ENCODE peak calls at places on chromosome 15, in six cellular contexts. J, E, N, Q, Y and V are unnamed samples.

GRCh38 chr15:64438653-64439447 is 21.5 kb upstream of the ZNF609 start:
- DNase-seq in Q (no peak), J (no peak), Y (no peak), E (no peak), N (no peak), V (no peak)

GRCh38 chr15:48703544-48703943 is 58.0 kb upstream of the FBN1 start:
- DNase-seq in E (peak), Y (no peak), Q (no peak), J (no peak), N (no peak), V (no peak)

GRCh38 chr15:100525894-100526512 is 2.7 kb downstream of the CERS3 start:
- DNase-seq in Y (peak), Q (no peak), N (peak), E (no peak), J (no peak), V (peak)

GRCh38 chr15:95018888-95019545 is 787.7 kb downstream of the MCTP2 start:
- DNase-seq in Y (no peak), E (peak), N (no peak), J (no peak), Q (no peak), V (no peak)

GRCh38 chr15:98444067-98444600 is 204.2 kb upstream of the IGF1R start:
- DNase-seq in Y (no peak), E (no peak), N (no peak), J (no peak), Q (no peak), V (no peak)

GRCh38 chr15:80830677-80831076 is 51.5 kb downstream of the CEMIP start:
- DNase-seq in N (no peak), Y (no peak), J (no peak), Q (no peak), E (no peak), V (no peak)

GRCh38 chr15:85482896-85483295 is 102.5 kb downstream of the AKAP13 start:
- DNase-seq in Y (no peak), J (no peak), Q (no peak), N (no peak), E (peak), V (no peak)

GRCh38 chr15:49421991-49422390 is 1.1 kb upstream of the FGF7 start:
- DNase-seq in J (no peak), E (peak), Y (peak), Q (peak), N (no peak), V (no peak)

GRCh38 chr15:82124331-82125263 is 78.8 kb upstream of the MEX3B start:
- DNase-seq in Q (no peak), J (no peak), E (no peak), Y (no peak), N (no peak), V (no peak)

GRCh38 chr15:26721231-26721630 is 51.6 kb downstream of the GABRB3 start:
- DNase-seq in N (no peak), Y (no peak), E (no peak), J (no peak), Q (no peak), V (no peak)

GRCh38 chr15:92226020-92226612 is 167.6 kb upstream of the ST8SIA2 start:
- DNase-seq in J (no peak), N (no peak), Y (no peak), Q (no peak), E (peak), V (no peak)

GRCh38 chr15:83889995-83890394 is 236.1 kb downstream of the ADAMTSL3 start:
- DNase-seq in Y (no peak), N (no peak), J (no peak), E (no peak), Q (no peak), V (no peak)

GRCh38 chr15:36501063-36501678 is 78.3 kb upstream of the CDIN1 start:
- DNase-seq in Y (no peak), N (no peak), E (peak), J (no peak), Q (no peak), V (no peak)

GRCh38 chr15:96789999-96790398 is 459.5 kb downstream of the NR2F2 start:
- DNase-seq in J (no peak), N (no peak), Y (no peak), Q (no peak), E (no peak), V (no peak)

GRCh38 chr15:55221090-55222011 is 24.6 kb upstream of the RSL24D1 start:
- DNase-seq in E (peak), J (peak), N (no peak), Y (no peak), Q (no peak), V (no peak)

GRCh38 chr15:87863152-87863551 is 393.4 kb downstream of the NTRK3 start:
- DNase-seq in E (no peak), Y (no peak), Q (no peak), N (no peak), J (no peak), V (no peak)

GRCh38 chr15:100115711-100116090 is 226.1 kb downstream of the ADAMTS17 start:
- DNase-seq in E (peak), J (peak), Y (no peak), Q (no peak), N (no peak), V (no peak)

GRCh38 chr15:77632760-77633133 is at the start of gene LINGO1:
- DNase-seq in Y (no peak), N (peak), Q (no peak), E (peak), J (no peak), V (peak)

GRCh38 chr15:64180235-64180824 is 17.5 kb upstream of the PPIB start:
- DNase-seq in Y (no peak), N (peak), Q (no peak), E (no peak), J (no peak), V (no peak)

GRCh38 chr15:101490922-101491738 is 1.6 kb upstream of the PCSK6 start:
- DNase-seq in Q (no peak), Y (no peak), J (no peak), E (no peak), N (no peak), V (no peak)

GRCh38 chr15:89367485-89368451 is 33.1 kb upstream of the POLG start:
- DNase-seq in J (no peak), N (peak), Q (no peak), E (peak), Y (no peak), V (no peak)

GRCh38 chr15:25862087-25862468 is 1.0 kb downstream of the ATP10A start:
- DNase-seq in N (no peak), E (no peak), Q (no peak), Y (peak), J (no peak), V (no peak)

GRCh38 chr15:62389887-62390792 is 225.1 kb upstream of the C2CD4B start:
- DNase-seq in N (peak), Y (peak), Q (peak), J (peak), E (peak), V (peak)

GRCh38 chr15:101409621-101410020 is 79.9 kb downstream of the PCSK6 start:
- DNase-seq in J (no peak), E (no peak), Q (no peak), Y (no peak), N (no peak), V (no peak)

GRCh38 chr15:98855815-98856539 is 151.6 kb downstream of the PGPEP1L start:
- DNase-seq in J (no peak), N (no peak), Y (no peak), E (no peak), Q (no peak), V (no peak)

GRCh38 chr15:101625980-101626379 is 26.2 kb downstream of the TM2D3 start:
- DNase-seq in Q (no peak), Y (no peak), J (no peak), N (no peak), E (no peak), V (no peak)

GRCh38 chr15:95875141-95875643 is 455.3 kb upstream of the NR2F2 start:
- DNase-seq in J (no peak), Y (no peak), E (peak), Q (no peak), N (no peak), V (no peak)

GRCh38 chr15:80550910-80551265 is 144.2 kb upstream of the ABHD17C start:
- DNase-seq in J (no peak), E (peak), Q (no peak), Y (no peak), N (no peak), V (no peak)

GRCh38 chr15:24761704-24762302 is 86.2 kb downstream of the NPAP1 start:
- DNase-seq in Y (no peak), N (no peak), Q (no peak), J (no peak), E (peak), V (no peak)

GRCh38 chr15:83243634-83244033 is 36.0 kb upstream of the HDGFL3 start:
- DNase-seq in N (no peak), J (no peak), Y (no peak), E (no peak), Q (no peak), V (no peak)

GRCh38 chr15:89225588-89225987 is 4.2 kb upstream of the RLBP1 start:
- DNase-seq in E (no peak), J (no peak), Y (no peak), Q (no peak), N (no peak), V (no peak)

GRCh38 chr15:40293006-40293405 is 10.1 kb upstream of the ANKRD63 start:
- DNase-seq in J (no peak), Y (no peak), N (no peak), Q (peak), E (no peak), V (no peak)

GRCh38 chr15:89192771-89193170 is 28.6 kb downstream of the RLBP1 start:
- DNase-seq in J (no peak), Y (no peak), Q (no peak), E (no peak), N (no peak), V (no peak)

GRCh38 chr15:79595995-79596622 is 164.0 kb downstream of the MINAR1 start:
- DNase-seq in J (peak), N (no peak), E (peak), Y (no peak), Q (no peak), V (peak)

GRCh38 chr15:52438047-52438446 is 90.6 kb downstream of the MYO5A start:
- DNase-seq in N (no peak), Q (no peak), E (no peak), Y (no peak), J (no peak), V (no peak)

GRCh38 chr15:92661069-92661468 is 5.5 kb upstream of the FAM174B start:
- DNase-seq in N (no peak), E (no peak), J (no peak), Y (no peak), Q (no peak), V (no peak)

DNA sequence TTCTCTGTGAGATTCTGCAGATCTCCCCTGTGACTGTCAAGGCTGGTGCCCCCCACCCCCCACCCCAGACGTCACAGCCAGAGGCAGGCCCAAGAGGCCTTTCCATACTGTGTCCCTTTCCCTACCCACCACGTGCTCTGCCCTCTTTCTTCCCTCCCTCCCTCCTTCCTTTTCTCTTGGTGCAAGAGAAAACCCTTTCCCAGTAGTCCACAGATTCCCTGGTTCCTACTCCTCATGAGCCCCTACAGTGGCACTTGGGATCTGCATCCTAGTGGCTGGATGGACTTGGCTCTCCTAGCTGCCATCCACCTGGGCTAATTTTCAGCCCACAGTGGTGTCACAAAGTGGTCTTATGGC is 35.1 kb downstream of the KLF13 start:
- DNase-seq in Y (no peak), J (no peak), Q (no peak), E (no peak), N (no peak), V (no peak)
- TF ChIP-seq CTCF in Y (no peak), J (no peak), Q (no peak), E (no peak), N (no peak), V (no peak)

GRCh38 chr15:90924375-90924774 is 8.0 kb downstream of the HDDC3 start:
- DNase-seq in N (no peak), E (no peak), Y (no peak), Q (no peak), J (no peak), V (no peak)
- H3K4me3 ChIP-seq in N (no peak), E (no peak), Y (no peak), Q (no peak), J (no peak), V (no peak)

GRCh38 chr15:76184640-76185020 is 124.8 kb downstream of the TMEM266 start:
- DNase-seq in N (no peak), J (no peak), Q (no peak), Y (no peak), E (no peak), V (no peak)

GRCh38 chr15:76187151-76187550 is 124.1 kb downstream of the ETFA start:
- DNase-seq in J (no peak), N (no peak), E (no peak), Y (no peak), Q (no peak), V (no peak)

GRCh38 chr15:76183906-76184639 is 124.3 kb downstream of the TMEM266 start:
- DNase-seq in E (no peak), Q (no peak), Y (no peak), N (no peak), J (no peak), V (no peak)

GRCh38 chr15:76189106-76189505 is 122.2 kb downstream of the ETFA start:
- DNase-seq in Q (no peak), N (no peak), E (no peak), Y (no peak), J (no peak), V (no peak)

DNA sequence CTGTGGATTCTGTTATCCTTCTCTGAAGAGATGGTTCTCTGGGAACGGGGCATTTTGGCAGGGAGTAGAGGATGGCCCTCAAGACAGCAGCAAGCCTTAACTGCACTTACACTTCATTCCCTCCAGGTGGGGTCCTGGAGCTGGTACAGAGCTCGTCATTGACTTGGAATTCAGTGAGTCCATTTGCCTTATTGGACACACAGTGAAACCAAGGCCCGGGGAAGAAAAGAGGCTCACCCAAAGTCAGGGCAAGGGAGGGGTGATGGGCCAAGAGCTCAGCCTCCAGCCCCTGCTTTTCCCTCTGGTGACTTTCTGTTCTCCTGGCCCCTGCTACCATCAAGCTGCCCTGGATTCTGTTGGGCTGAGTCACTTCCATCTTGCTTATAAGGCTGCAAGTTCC is 125.6 kb downstream of the ETFA start:
- DNase-seq in N (no peak), J (no peak), Q (no peak), E (peak), Y (no peak), V (no peak)
- TF ChIP-seq CTCF in N (peak), J (peak), Q (peak), E (peak), Y (peak), V (peak)

DNA sequence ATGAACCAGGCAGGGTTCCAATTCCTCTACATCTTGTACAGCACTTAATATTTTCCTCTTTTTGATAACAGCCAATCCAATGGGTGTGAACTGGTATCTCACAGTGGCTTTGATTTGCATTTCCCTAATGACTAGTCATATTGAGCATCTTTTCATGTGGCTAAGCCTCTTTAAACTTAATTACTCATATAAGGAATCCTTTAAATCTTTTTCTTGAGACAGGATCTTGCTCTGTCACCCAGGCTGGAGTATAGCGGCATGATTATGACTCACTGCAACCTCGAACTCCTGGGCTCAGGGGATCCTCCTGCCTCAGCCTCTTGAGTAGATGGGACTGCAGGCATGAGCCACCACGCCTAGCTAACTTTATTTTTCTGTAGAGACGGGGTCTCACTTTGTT is 38.2 kb upstream of the IGDCC4 start:
- DNase-seq in N (no peak), E (peak), Y (no peak), Q (no peak), J (no peak), V (no peak)
- H3K4me3 ChIP-seq in N (no peak), E (no peak), Y (no peak), Q (no peak), J (no peak), V (no peak)

GRCh38 chr15:44183363-44183762 is 11.7 kb downstream of the FRMD5 start:
- DNase-seq in E (no peak), N (no peak), J (no peak), Q (no peak), Y (no peak), V (no peak)
- TF ChIP-seq CTCF in E (no peak), N (no peak), J (no peak), Q (no peak), Y (no peak), V (no peak)

GRCh38 chr15:57586661-57587404 is 4.9 kb upstream of the MYZAP start:
- DNase-seq in N (no peak), Q (no peak), Y (no peak), E (no peak), J (no peak), V (no peak)
- H3K4me3 ChIP-seq in N (no peak), Q (no peak), Y (no peak), E (no peak), J (no peak), V (no peak)

DNA sequence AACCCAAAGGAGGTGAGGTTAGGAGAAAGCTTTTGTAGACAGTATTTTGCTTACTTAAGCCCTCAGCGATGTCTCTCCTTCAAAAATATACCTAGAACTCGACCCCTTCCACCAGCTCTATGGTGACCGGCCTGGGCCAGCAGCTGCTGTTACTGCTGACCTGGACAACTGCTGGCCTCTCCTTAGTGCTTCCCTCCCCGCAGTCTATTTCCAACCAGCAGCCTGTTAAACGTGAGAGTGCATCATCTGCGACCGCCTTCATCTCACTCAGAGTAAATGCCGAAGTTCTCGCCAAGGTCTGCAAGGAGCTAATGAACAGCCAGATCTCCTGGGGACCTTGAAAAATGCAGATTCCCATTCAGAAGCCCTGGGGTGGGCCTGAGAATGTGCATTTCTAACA is 86.7 kb downstream of the RPLP1 start:
- DNase-seq in Q (no peak), E (no peak), N (no peak), Y (no peak), J (no peak), V (no peak)
- TF ChIP-seq CTCF in Q (no peak), E (no peak), N (no peak), Y (no peak), J (no peak), V (no peak)

GRCh38 chr15:47301481-47301880 is 415.8 kb upstream of the SEMA6D start:
- DNase-seq in Q (no peak), J (no peak), N (no peak), Y (no peak), E (no peak), V (peak)
- H3K4me3 ChIP-seq in Q (no peak), J (no peak), N (no peak), Y (no peak), E (no peak), V (no peak)